ENCODE peak calls at places on chromosomes 7 and 10, in four cellular contexts. E is K562, R is HepG2, I is HCT116. J is an unnamed sample.

GRCh38 chr7:18754766-18755165 is 259.2 kb downstream of the HDAC9 start:
- DNase-seq in I (no peak), R (no peak), E (no peak), J (no peak)

GRCh38 chr7:23474829-23475578 is 4.7 kb upstream of the IGF2BP3 start:
- DNase-seq in R (no peak), I (no peak), E (no peak), J (no peak)

GRCh38 chr10:43355749-43356371 is 15.6 kb upstream of the FXYD4 start:
- DNase-seq in E (peak; percentile 69), R (peak; percentile 25), I (peak; percentile 83), J (no peak)

GRCh38 chr7:40507166-40507565 is 372.4 kb downstream of the SUGCT start:
- DNase-seq in I (no peak), R (peak; percentile 9), E (peak; percentile 6), J (peak; percentile 18)

GRCh38 chr7:141541375-141541774 is 9.8 kb upstream of the AGK start:
- DNase-seq in E (no peak), R (no peak), I (no peak), J (no peak)

GRCh38 chr7:81402227-81402626 is 367.6 kb downstream of the HGF start:
- DNase-seq in E (no peak), R (no peak), I (no peak), J (no peak)

GRCh38 chr7:137020351-137020750 is 151.9 kb downstream of the CHRM2 start:
- DNase-seq in I (no peak), R (no peak), E (no peak), J (no peak)

GRCh38 chr10:110221721-110222261 is 14.4 kb downstream of the MXI1 start:
- DNase-seq in R (no peak), I (peak; percentile 84), E (peak; percentile 94), J (no peak)

GRCh38 chr10:78310481-78311080 is 276.9 kb downstream of the RPS24 start:
- DNase-seq in I (no peak), E (no peak), R (no peak), J (no peak)

GRCh38 chr7:28953628-28954027 is 4.5 kb downstream of the TRIL start:
- DNase-seq in E (no peak), R (no peak), I (no peak), J (no peak)

GRCh38 chr7:29946428-29947186 is 43.0 kb downstream of the SCRN1 start:
- DNase-seq in E (peak; percentile 22), I (peak; percentile 42), R (peak; percentile 19), J (no peak)

GRCh38 chr10:113000876-113001598 is 51.0 kb downstream of the TCF7L2 start:
- DNase-seq in E (no peak), R (no peak), I (no peak), J (no peak)

GRCh38 chr10:129711261-129711660 is 244.2 kb downstream of the MGMT start:
- DNase-seq in I (no peak), E (no peak), R (no peak), J (no peak)

GRCh38 chr7:139915301-139915863 is 86.3 kb downstream of the TBXAS1 start:
- DNase-seq in E (no peak), I (no peak), R (no peak), J (no peak)

GRCh38 chr7:50706469-50706937 is 76.2 kb downstream of the GRB10 start:
- DNase-seq in E (no peak), I (no peak), R (no peak), J (no peak)

GRCh38 chr10:49049660-49050059 is 65.7 kb downstream of the VSTM4 start:
- DNase-seq in R (no peak), I (no peak), E (no peak), J (no peak)

GRCh38 chr10:99396471-99396870 is 34.0 kb downstream of the GOT1 start:
- DNase-seq in E (no peak), R (peak; percentile 26), I (no peak), J (no peak)

GRCh38 chr7:94972296-94972695 is 64.9 kb downstream of the PPP1R9A start:
- DNase-seq in R (peak; percentile 93), E (no peak), I (no peak), J (no peak)

GRCh38 chr7:87330316-87330715 is 15.1 kb upstream of the CROT start:
- DNase-seq in E (no peak), R (no peak), I (no peak), J (no peak)

GRCh38 chr7:95511716-95512260 is 26.0 kb downstream of the ASB4 start:
- DNase-seq in E (peak; percentile 87), I (peak; percentile 63), R (peak; percentile 75), J (peak; percentile 79)

GRCh38 chr7:51314726-51315125 is 1.9 kb downstream of the COBL start:
- DNase-seq in I (no peak), E (no peak), R (no peak), J (no peak)

GRCh38 chr7:18306696-18307095 is 188.9 kb upstream of the HDAC9 start:
- DNase-seq in I (no peak), E (no peak), R (no peak), J (no peak)

GRCh38 chr7:24717247-24717622 is 40.0 kb downstream of the GSDME start:
- DNase-seq in E (no peak), R (no peak), I (no peak), J (no peak)

GRCh38 chr7:55111007-55111406 is 92.2 kb downstream of the EGFR start:
- DNase-seq in E (no peak), I (no peak), R (no peak), J (no peak)

GRCh38 chr10:14405076-14406065 is 74.6 kb upstream of the FRMD4A start:
- DNase-seq in I (no peak), R (no peak), E (no peak), J (no peak)

GRCh38 chr10:21031232-21031790 is 134.2 kb upstream of the NEBL start:
- DNase-seq in R (no peak), E (no peak), I (no peak), J (no peak)

GRCh38 chr10:13270877-13271551 is 28.9 kb downstream of the PHYH start:
- DNase-seq in I (peak; percentile 19), R (no peak), E (peak; percentile 30), J (no peak)

GRCh38 chr10:77548671-77549070 is 88.9 kb downstream of the KCNMA1 start:
- DNase-seq in I (no peak), R (no peak), E (no peak), J (no peak)

GRCh38 chr10:88165849-88166271 is 302.4 kb downstream of the PTEN start:
- DNase-seq in I (no peak), E (no peak), R (no peak), J (no peak)
- TF ChIP-seq YY1 in I (no peak), E (no peak), R (no peak), J (no peak)

GRCh38 chr10:1061930-1062769 is 6.0 kb downstream of the WDR37 start:
- DNase-seq in R (no peak), I (no peak), E (no peak), J (no peak)

GRCh38 chr10:1068362-1069361 is 12.5 kb downstream of the WDR37 start:
- DNase-seq in R (no peak), I (no peak), E (no peak), J (no peak)

GRCh38 chr10:1059902-1060301 is 3.7 kb downstream of the WDR37 start:
- DNase-seq in I (no peak), R (no peak), E (no peak), J (no peak)

GRCh38 chr10:1064172-1064571 is 8.0 kb downstream of the WDR37 start:
- DNase-seq in R (no peak), I (no peak), E (no peak), J (no peak)

DNA sequence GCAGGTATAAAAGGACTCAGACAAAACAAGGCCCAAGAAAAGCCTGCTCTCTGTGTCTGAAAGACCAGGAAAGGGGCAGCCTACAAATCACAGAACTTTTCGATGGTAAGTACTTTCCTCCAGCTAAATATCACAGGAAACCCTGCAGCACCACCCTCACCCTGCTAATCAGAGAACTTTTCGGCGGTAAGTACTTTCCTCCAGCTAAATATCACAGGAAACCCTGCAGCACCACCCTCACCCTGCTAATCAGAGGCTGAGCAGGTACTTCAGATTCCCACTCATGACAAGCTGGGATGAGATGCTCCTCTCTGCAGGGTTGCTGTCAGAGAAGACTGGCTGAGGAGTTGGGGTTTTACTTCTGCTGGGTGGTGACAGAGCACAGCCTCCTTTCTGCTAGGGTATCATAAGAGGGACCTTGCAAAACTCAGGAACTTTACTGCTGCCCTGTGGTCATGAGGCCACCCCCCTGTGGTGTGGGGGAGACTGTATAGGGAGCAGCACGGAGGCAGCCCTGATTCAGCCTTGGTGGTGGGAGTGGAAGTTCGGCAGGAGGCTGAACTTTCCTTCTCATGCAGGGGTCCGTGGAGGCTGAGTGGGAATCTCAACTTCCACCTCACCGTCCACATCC is 7.2 kb downstream of the WDR37 start:
- DNase-seq in I (no peak), E (no peak), R (no peak), J (no peak)
- H3K4me1 ChIP-seq in I (no peaks in the 10 kb centered on the region), E (no peaks in the 10 kb centered on the region), R (peaks cover 10% of the 10 kb centered on the region), J (no peaks in the 10 kb centered on the region)

DNA sequence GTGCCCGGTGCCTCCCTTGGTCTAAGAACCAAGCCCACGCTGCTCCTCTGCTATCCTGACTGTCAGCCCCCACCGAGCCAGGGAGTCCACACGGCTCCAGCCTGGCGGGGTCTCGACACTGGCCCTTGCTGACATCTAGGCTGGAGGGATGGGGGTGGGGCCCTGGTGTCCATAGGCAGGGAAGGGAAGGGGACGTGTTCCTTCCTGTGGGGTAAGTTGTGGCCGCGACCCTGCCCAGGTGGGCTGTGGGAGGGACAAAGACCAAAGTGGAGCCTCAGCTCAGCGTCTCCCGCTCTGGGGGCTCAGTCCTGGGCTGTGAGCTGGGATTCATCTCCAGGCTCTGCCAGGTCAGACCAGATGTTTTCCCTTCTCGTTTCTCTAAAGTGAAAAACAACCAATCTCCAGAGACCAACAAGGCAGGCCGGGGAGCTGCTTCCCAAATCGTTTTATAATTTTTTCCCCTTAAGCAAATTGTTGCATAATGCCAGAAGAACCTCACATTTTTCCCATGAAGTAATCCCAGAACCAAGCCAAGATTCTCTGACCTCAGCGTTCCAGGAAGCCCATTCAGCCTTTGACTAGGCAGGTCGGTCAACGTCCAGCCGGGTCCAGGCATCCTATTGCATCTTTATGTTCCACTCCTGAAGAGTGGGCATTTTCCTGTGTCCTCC is 101.2 kb downstream of the RGS10 start:
- DNase-seq in I (no peak), E (no peak), R (no peak), J (no peak)
- H3K9ac ChIP-seq in I (no peak overlapping the region), E (no peak overlapping the region), R (no peak overlapping the region), J (no peak overlapping the region)

GRCh38 chr7:132654150-132654549 is 77.9 kb upstream of the PLXNA4 start:
- DNase-seq in I (peak; percentile 4), E (peak; percentile 15), R (no peak), J (no peak)

GRCh38 chr7:132656846-132657776 is 80.8 kb upstream of the PLXNA4 start:
- DNase-seq in I (peak; percentile 10), E (peak; percentile 43), R (no peak), J (no peak)

GRCh38 chr7:132653364-132653930 is 77.2 kb upstream of the PLXNA4 start:
- DNase-seq in I (no peak), R (no peak), E (no peak), J (no peak)

GRCh38 chr7:132652507-132652906 is 76.2 kb upstream of the PLXNA4 start:
- DNase-seq in I (no peak), R (no peak), E (no peak), J (no peak)

DNA sequence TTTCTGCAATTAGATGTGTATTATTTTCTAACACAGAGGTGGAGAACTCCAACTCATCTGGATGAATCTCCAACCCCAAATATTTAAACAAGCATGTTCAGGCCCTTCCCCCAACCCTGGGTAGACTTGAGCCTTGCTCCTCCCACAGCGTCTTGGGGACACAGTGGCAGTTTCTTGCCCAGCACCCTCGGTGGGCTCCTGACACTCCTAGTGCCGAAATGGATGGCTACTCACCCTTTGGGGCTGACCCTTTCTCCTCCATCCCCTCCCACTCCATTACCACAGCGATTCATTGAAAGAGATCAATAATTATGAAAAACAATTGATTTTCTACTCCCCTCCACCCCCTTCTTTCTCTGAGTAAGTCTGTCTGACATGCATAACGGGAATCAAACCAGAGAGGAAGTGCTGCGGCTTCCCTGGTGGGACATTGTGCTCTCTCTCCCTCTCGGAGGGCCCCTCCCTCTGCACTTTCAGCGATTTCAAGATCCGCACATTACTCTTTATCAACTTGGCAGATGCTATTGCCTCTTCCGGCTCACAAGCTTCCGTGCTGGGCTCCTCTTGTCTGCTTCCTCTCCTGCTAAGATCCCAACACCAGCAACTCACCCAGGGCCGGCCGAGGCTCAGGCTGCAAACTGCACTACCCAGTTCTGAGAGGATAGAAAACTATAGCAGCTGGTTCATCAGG is 78.9 kb upstream of the PLXNA4 start:
- DNase-seq in I (no peak), E (peak; percentile 8), R (no peak), J (no peak)
- TF ChIP-seq YY1 in I (no peak), E (no peak), R (no peak), J (no peak)

J was measured in NT2/D1.